ENCODE peak calls at places on chromosomes 2 and 18, in eight cellular contexts. G, N, Q, M, L, D, W and X are unnamed samples.

GRCh38 chr2:54901224-54901986 is 148.8 kb downstream of the RTN4 start:
- DNase-seq in G (no peak), Q (no peak), L (no peak), W (no peak), D (no peak), N (no peak), M (no peak), X (no peak)

GRCh38 chr2:43210467-43211303 is 15.7 kb downstream of the ZFP36L2 start:
- DNase-seq in L (no peak), G (no peak), W (peak; percentile 80), D (no peak), Q (no peak), N (no peak), M (peak; percentile 84), X (no peak)

GRCh38 chr2:238507836-238508235 is 81.1 kb downstream of the ASB1 start:
- DNase-seq in G (no peak), Q (no peak), N (no peak), D (no peak), L (no peak), W (no peak), M (no peak), X (no peak)

GRCh38 chr2:210445116-210445707 is 31.3 kb downstream of the LANCL1 start:
- DNase-seq in G (peak; percentile 58), N (peak; percentile 57), Q (peak; percentile 6), D (peak; percentile 38), M (peak; percentile 56), L (peak; percentile 20), W (peak; percentile 18), X (peak; percentile 37)

GRCh38 chr2:108412995-108413726 is 35.4 kb downstream of the SULT1C4 start:
- DNase-seq in N (peak; percentile 98), G (no peak), M (peak; percentile 84), D (no peak), L (no peak), W (peak; percentile 39), Q (peak; percentile 4), X (no peak)

GRCh38 chr2:141554810-141555209 is 576.0 kb downstream of the LRP1B start:
- DNase-seq in D (peak; percentile 26), M (peak; percentile 38), G (peak; percentile 68), L (peak; percentile 63), N (peak; percentile 69), W (peak; percentile 60), Q (peak; percentile 34), X (peak; percentile 16)

GRCh38 chr2:67867735-67868134 is 195.1 kb downstream of the C1D start:
- DNase-seq in W (no peak), N (peak; percentile 75), D (no peak), M (peak; percentile 42), G (no peak), Q (no peak), L (no peak), X (no peak)

GRCh38 chr18:77086034-77086433 is 46.5 kb downstream of the MBP start:
- DNase-seq in G (no peak), D (no peak), L (no peak), W (no peak), M (peak; percentile 92), N (peak; percentile 24), Q (no peak), X (no peak)

GRCh38 chr2:133840761-133841160 is 272.5 kb upstream of the NCKAP5 start:
- DNase-seq in L (no peak), N (no peak), M (no peak), D (no peak), G (no peak), W (no peak), Q (no peak), X (no peak)

GRCh38 chr18:55097406-55098170 is 138.3 kb upstream of the CCDC68 start:
- DNase-seq in L (no peak), W (peak; percentile 62), G (no peak), M (peak; percentile 55), Q (no peak), D (no peak), N (no peak), X (no peak)

GRCh38 chr18:3046216-3046808 is 33.4 kb upstream of the LPIN2 start:
- DNase-seq in W (no peak), L (peak; percentile 30), Q (no peak), D (no peak), M (no peak), G (no peak), N (no peak), X (no peak)

GRCh38 chr18:3042337-3042736 is 29.4 kb upstream of the LPIN2 start:
- DNase-seq in N (no peak), D (no peak), L (no peak), W (no peak), M (no peak), G (no peak), Q (no peak), X (no peak)

GRCh38 chr18:3041857-3042256 is 28.9 kb upstream of the LPIN2 start:
- DNase-seq in G (no peak), N (no peak), M (no peak), W (no peak), D (no peak), Q (no peak), L (no peak), X (no peak)

GRCh38 chr18:3048121-3048520 is 35.2 kb upstream of the LPIN2 start:
- DNase-seq in N (no peak), L (no peak), Q (no peak), G (no peak), D (no peak), W (no peak), M (no peak), X (no peak)

DNA sequence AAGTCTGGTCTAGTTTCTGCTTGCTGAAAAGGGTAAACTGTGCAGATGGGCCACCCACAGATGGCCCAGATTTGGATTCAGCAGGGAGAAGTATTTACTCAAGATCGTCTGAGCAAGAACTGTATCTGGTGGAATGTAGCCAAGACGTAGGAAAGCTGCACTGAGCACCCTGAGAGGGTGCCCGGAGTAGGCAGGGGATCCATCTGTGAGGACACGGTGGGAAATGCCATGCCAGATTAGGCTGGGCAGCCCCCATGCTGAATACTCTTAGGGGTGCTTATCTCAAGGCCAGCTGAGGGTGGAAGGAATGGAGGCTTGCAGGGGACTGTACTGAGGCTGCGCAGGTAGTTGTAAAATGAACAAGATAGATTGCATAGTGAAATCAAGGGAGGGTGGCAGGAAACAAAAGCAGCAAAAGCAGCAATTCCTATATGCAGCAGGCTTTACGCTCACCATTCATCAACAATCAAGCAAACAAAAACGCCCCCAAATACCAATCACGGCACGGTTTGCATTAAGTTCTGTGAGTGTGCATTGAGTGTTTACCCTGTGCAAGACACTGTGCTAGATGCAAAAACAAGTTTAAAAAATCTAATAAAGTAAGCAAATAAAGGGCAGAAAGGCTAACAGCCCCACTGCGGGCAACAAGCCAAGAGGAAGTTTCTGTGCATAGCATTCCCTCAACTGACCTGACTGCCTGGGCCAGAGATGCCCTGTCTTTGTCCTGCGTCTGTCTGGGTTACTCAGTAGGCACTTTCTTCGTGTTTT is 32.2 kb upstream of the LPIN2 start:
- DNase-seq in Q (no peak), G (no peak), W (peak; percentile 63), L (no peak), D (no peak), M (no peak), N (peak; percentile 39), X (no peak)
- H3K4me1 ChIP-seq in Q (no peaks in the 10 kb centered on the region), G (no peaks in the 10 kb centered on the region), W (peaks cover 28% of the 10 kb centered on the region), L (peaks cover 48% of the 10 kb centered on the region), D (no peaks in the 10 kb centered on the region), M (no peaks in the 10 kb centered on the region), N (peaks cover 6% of the 10 kb centered on the region), X (no peaks in the 10 kb centered on the region)

GRCh38 chr18:23890589-23890988 is 124.0 kb upstream of the TTC39C start:
- DNase-seq in Q (no peak), M (peak; percentile 59), L (no peak), W (no peak), N (peak; percentile 79), D (no peak), G (no peak), X (no peak)
- TF ChIP-seq EZH2phosphoT487 in Q (no peak), M (no peak), L (no peak), W (no peak), N (no peak), D (no peak), G (no peak), X (no peak)

DNA sequence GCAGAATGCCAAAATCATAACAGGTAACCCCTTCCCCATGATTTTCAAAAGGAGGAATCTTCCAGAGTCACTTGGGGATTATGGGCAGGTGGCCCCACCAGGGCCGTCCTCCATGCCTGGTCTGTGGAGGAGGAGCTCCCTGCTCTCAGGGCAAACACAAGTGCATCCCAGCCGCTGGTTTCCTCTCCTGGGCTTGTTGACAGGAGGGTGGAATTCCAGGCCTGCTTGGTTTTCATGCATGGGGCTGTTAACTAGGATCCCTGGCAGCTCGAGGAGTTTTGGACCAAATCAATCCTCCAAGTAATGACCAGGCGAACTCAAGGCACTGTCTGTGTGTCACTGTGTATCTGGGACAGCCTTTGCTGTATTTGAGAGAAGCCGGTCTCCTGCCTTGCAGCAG is 45.3 kb downstream of the FOSL2 start:
- DNase-seq in D (no peak), M (no peak), W (no peak), N (no peak), G (no peak), Q (no peak), L (no peak), X (no peak)
- H2AFZ ChIP-seq in D (no peak overlapping the region), M (no peak overlapping the region), W (no peak overlapping the region), N (no peak overlapping the region), G (no peak overlapping the region), Q (no peak overlapping the region), L (no peak overlapping the region), X (no peak overlapping the region)

DNA sequence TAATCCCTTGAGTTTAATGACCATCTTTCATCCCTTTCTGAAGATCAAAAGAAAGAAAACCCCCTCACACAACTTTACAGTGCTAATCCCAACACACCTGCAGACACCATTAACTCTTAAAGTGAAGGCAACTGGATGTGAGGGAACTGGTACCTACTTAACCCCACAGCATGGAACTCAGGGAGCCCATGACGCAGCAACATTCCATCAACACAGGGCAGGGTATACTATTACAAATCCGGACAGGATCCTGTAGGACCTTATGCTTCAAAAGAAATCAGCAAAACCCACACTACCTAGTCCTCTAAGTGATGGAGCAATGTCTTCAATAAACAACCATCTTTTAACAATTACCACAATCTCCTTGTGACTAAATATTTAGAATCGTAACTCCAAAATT is 78.6 kb downstream of the FARSB start:
- DNase-seq in G (peak; percentile 22), N (no peak), L (peak; percentile 34), W (no peak), M (no peak), D (no peak), Q (no peak), X (no peak)
- H3K4me1 ChIP-seq in G (no peaks in the 10 kb centered on the region), N (peaks cover 26% of the 10 kb centered on the region), L (peaks cover 79% of the 10 kb centered on the region), W (peaks cover 12% of the 10 kb centered on the region), M (peaks cover 15% of the 10 kb centered on the region), D (peaks cover 47% of the 10 kb centered on the region), Q (peaks cover 8% of the 10 kb centered on the region), X (peaks cover 21% of the 10 kb centered on the region)

GRCh38 chr2:64447317-64448060 is 6.5 kb upstream of the LGALSL start:
- DNase-seq in L (no peak), Q (no peak), M (peak; percentile 40), G (no peak), D (no peak), N (peak; percentile 23), W (no peak), X (no peak)
- TF ChIP-seq EZH2phosphoT487 in L (no peak), Q (no peak), M (no peak), G (no peak), D (no peak), N (no peak), W (no peak), X (no peak)